ENCODE peak calls at places on chromosomes 4 and X, in four cellular contexts. D is osteoblast, I is ovary, V is adipocyte. S is an unnamed sample. For H3K9me3, the result is how much of the 10 kb centered on the place peaks cover.

GRCh38 chr4:108191269-108191914 is 22.7 kb upstream of the LEF1 start:
- DNase-seq in D (no peak), V (no peak), I (no peak), S (no peak)

GRCh38 chr4:145234086-145234694 is 53.8 kb upstream of the OTUD4 start:
- DNase-seq in D (peak), I (no peak), V (peak), S (no peak)

GRCh38 chr4:14888790-14889189 is 113.5 kb upstream of the CPEB2 start:
- DNase-seq in D (no peak), I (no peak), V (peak), S (no peak)

GRCh38 chrX:15549189-15550012 is 48.8 kb downstream of the BMX start:
- DNase-seq in I (no peak), V (no peak), D (no peak), S (no peak)

GRCh38 chrX:9529223-9529622 is 64.4 kb downstream of the TBL1X start:
- DNase-seq in D (no peak), V (no peak), I (no peak), S (no peak)

GRCh38 chrX:56802921-56803848 is 74.1 kb downstream of the NBDY start:
- DNase-seq in I (peak), V (peak), D (peak), S (peak)

GRCh38 chr4:2781911-2782310 is 11.0 kb upstream of the SH3BP2 start:
- DNase-seq in I (no peak), V (no peak), D (no peak), S (no peak)

GRCh38 chr4:186643501-186644315 is 79.9 kb downstream of the FAT1 start:
- DNase-seq in I (no peak), D (peak), V (peak), S (no peak)

GRCh38 chr4:55920571-55920970 is 28.2 kb upstream of the CEP135 start:
- DNase-seq in D (peak), V (no peak), I (no peak), S (no peak)

GRCh38 chr4:165508372-165509120 is 129.7 kb downstream of the CPE start:
- DNase-seq in D (no peak), I (no peak), V (no peak), S (no peak)

GRCh38 chr4:165507381-165507780 is 128.6 kb downstream of the CPE start:
- DNase-seq in I (no peak), V (no peak), D (no peak), S (no peak)

GRCh38 chr4:165502919-165503907 is 124.4 kb downstream of the CPE start:
- DNase-seq in V (peak), D (no peak), I (no peak), S (no peak)

GRCh38 chr4:165505991-165506779 is 127.4 kb downstream of the CPE start:
- DNase-seq in D (peak), I (no peak), V (peak), S (no peak)

GRCh38 chr4:165506780-165507305 is 128.0 kb downstream of the CPE start:
- DNase-seq in I (no peak), V (peak), D (no peak), S (no peak)
- H3K4me3 ChIP-seq in I (no peak), V (no peak), D (no peak), S (no peak)

GRCh38 chr4:620851-621261 is 4.5 kb upstream of the PDE6B start:
- DNase-seq in V (no peak), D (no peak), I (no peak), S (no peak)
- H3K9me3 ChIP-seq in V (under half), D (under half), I (under half), S (under half)

GRCh38 chrX:133985164-133986007 is at the start of gene GPC3:
- DNase-seq in V (peak), I (peak), D (peak), S (peak)
- H3K4me3 ChIP-seq in V (peak), I (peak), D (no peak), S (no peak)

DNA sequence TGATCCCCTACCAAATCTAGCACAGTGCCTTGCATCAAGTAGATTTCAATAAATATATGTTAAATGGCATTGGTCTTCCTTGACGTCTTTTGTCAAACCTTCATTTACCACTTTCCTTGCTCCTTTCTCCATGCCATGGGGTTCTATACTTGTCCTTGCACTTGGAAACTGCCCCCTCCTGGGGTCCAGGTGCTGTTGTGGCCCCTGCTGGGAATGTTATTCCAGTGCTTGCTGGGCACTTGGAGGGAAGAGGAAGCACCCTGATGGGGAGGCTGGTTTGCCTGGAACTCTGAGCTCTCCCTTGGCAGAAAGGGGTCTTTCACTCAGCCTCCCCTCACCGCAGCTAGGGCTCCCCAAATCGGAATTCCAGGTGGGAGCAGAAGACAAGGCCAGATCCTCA is 18.9 kb downstream of the ZNF275 start:
- DNase-seq in I (no peak), D (no peak), V (no peak), S (no peak)
- H3K9me3 ChIP-seq in I (under half), D (under half), V (under half), S (under half)

DNA sequence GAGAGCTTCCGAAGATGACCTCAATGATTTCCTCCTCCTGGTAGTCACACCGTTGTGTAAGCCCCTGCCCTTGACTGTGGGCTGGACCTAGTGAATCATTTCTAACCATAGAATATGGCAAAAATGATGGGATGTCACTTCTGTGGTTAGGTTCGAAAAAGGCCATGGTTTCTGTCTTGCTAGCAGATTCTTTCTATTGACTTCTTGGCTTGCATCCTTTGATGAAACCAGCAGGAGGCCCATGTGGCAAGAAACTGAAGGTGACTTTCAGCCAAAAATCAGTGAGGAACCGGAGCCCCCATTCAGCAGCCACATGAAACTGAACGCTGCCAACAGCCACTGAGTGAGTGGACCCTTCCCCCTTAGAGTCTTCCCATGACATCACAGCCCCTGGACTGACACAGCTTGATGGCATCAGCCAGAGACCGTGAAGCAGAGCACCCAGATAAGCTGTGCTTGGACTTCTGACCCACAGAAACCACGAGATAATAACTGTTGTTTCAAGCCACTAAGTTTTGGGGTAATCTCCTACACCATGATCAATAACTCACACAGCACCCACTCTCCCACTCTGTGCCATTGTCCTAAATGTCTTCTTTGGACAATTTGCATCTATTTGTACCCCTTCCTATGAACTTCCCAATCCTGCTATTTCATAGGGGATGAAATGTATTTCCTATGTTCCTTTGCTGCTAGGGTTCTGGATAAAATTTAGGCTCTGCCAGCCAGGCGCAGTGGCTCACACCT is 148.0 kb upstream of the STX18 start:
- DNase-seq in I (no peak), V (no peak), D (no peak), S (no peak)
- H3K4me3 ChIP-seq in I (no peak), V (no peak), D (no peak), S (no peak)

DNA sequence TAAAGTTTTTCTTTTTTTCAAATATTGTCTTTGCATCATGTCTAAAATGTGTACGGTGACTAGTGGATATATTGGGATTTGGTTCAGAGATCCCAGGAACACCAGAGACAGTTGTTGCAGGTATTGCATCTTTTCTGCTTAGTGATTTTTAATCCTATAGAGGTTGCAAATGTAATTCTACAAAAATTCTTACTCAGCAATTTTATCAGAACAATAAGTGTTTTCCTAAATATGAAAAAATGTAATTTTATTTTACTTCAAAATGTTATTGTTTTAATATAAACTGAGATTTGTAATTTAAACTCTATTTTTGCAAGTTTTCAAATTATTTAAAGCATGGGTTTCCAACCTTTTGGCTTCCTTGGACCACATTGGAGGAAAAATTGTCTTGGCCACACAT is 8.2 kb downstream of the ZNF718 start:
- DNase-seq in V (no peak), D (no peak), I (no peak), S (no peak)
- H3K9me3 ChIP-seq in V (half or more), D (under half), I (under half), S (under half)

GRCh38 chr4:1655676-1656075 is 28.4 kb downstream of the FAM53A start:
- DNase-seq in D (no peak), V (no peak), I (no peak), S (no peak)
- H3K4me3 ChIP-seq in D (no peak), V (no peak), I (no peak), S (no peak)

S was measured in pancreas.